ENCODE peak calls at places on chromosomes 4 and X, in six cellular contexts. O, D, T, H, R and E are unnamed samples.

GRCh38 chr4:148514041-148514440 is 71.8 kb upstream of the NR3C2 start:
- DNase-seq in O (no peak), D (no peak), T (no peak), H (peak), R (peak), E (no peak)

GRCh38 chrX:91435465-91435864 is 826 bp downstream of the PABPC5 start:
- DNase-seq in O (no peak), D (no peak), T (no peak), H (no peak), R (no peak), E (no peak)

GRCh38 chrX:38664285-38664684 is 102.9 kb downstream of the TSPAN7 start:
- DNase-seq in O (no peak), D (no peak), T (no peak), H (peak), R (peak), E (no peak)

GRCh38 chr4:100286601-100287000 is 96.3 kb upstream of the DDIT4L start:
- DNase-seq in O (no peak), D (no peak), T (no peak), H (no peak), R (no peak), E (no peak)

GRCh38 chr4:48237996-48238645 is 31.5 kb downstream of the TEC start:
- DNase-seq in O (no peak), D (no peak), T (no peak), H (peak), R (peak), E (no peak)

GRCh38 chr4:19806865-19807264 is 444.8 kb upstream of the SLIT2 start:
- DNase-seq in O (no peak), D (no peak), T (no peak), H (peak), R (no peak), E (no peak)

GRCh38 chr4:61437923-61438322 is 237.8 kb downstream of the ADGRL3 start:
- DNase-seq in O (no peak), D (no peak), T (no peak), H (no peak), R (no peak), E (no peak)

GRCh38 chrX:64204252-64204651 is 1.3 kb downstream of the AMER1 start:
- DNase-seq in O (peak), D (no peak), T (peak), H (peak), R (no peak), E (peak)

GRCh38 chr4:151692443-151692782 is 68.4 kb downstream of the GATB start:
- DNase-seq in O (no peak), D (no peak), T (no peak), H (no peak), R (no peak), E (peak)

GRCh38 chr4:44493924-44494323 is 45.3 kb upstream of the KCTD8 start:
- DNase-seq in O (no peak), D (no peak), T (no peak), H (no peak), R (peak), E (no peak)

GRCh38 chrX:37813570-37813969 is 33.7 kb downstream of the CYBB start:
- DNase-seq in O (no peak), D (no peak), T (no peak), H (no peak), R (no peak), E (no peak)

GRCh38 chrX:22124098-22124497 is 92.0 kb downstream of the PHEX start:
- DNase-seq in O (no peak), D (no peak), T (no peak), H (no peak), R (no peak), E (no peak)

GRCh38 chrX:2701600-2701999 is 10.5 kb downstream of the CD99 start:
- DNase-seq in O (peak), D (no peak), T (peak), H (no peak), R (no peak), E (no peak)

GRCh38 chrX:13430136-13430827 is 110.4 kb upstream of the ATXN3L start:
- DNase-seq in O (no peak), D (no peak), T (no peak), H (peak), R (no peak), E (no peak)

GRCh38 chr4:175419120-175419774 is 392.8 kb downstream of the GPM6A start:
- DNase-seq in O (no peak), D (no peak), T (no peak), H (peak), R (no peak), E (no peak)

GRCh38 chr4:92104506-92104905 is 199.3 kb upstream of the GRID2 start:
- DNase-seq in O (no peak), D (no peak), T (no peak), H (no peak), R (no peak), E (no peak)

GRCh38 chrX:108397627-108398392 is 40.4 kb downstream of the COL4A6 start:
- DNase-seq in O (no peak), D (no peak), T (no peak), H (peak), R (peak), E (no peak)

GRCh38 chr4:159608434-159608833 is 505.6 kb downstream of the RAPGEF2 start:
- DNase-seq in O (no peak), D (no peak), T (no peak), H (no peak), R (no peak), E (no peak)

GRCh38 chr4:15515106-15515505 is 45.4 kb downstream of the CC2D2A start:
- DNase-seq in O (no peak), D (no peak), T (no peak), H (peak), R (peak), E (no peak)

GRCh38 chr4:3868146-3868840 is 102.1 kb downstream of the ADRA2C start:
- DNase-seq in O (no peak), D (peak), T (peak), H (peak), R (no peak), E (no peak)

GRCh38 chrX:102659790-102660757 is 8.8 kb downstream of the GPRASP1 start:
- DNase-seq in O (peak), D (peak), T (peak), H (peak), R (peak), E (peak)

DNA sequence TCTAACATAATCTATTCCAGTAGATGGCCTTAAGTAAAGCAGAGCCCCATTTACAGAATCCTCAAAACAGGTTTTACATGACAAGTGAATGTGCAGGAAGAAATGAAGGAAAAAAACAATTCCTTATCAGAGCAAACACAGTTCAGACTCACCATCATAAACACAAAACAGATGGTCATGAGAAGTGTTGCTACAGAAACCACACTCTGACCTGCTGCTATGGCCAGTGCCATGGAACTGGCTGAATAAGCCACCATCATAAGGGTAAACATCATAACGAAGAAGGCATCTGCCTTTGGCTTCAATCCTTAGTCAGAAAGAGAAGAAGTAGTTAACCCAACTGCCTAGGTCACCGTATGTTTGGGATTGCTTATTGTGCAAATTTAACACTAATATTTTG is 61.1 kb downstream of the ABCG2 start:
- DNase-seq in O (no peak), D (no peak), T (no peak), H (peak), R (peak), E (no peak)
- H3K27ac ChIP-seq in O (no peak), D (no peak), T (no peak), H (no peak), R (no peak), E (no peak)

DNA sequence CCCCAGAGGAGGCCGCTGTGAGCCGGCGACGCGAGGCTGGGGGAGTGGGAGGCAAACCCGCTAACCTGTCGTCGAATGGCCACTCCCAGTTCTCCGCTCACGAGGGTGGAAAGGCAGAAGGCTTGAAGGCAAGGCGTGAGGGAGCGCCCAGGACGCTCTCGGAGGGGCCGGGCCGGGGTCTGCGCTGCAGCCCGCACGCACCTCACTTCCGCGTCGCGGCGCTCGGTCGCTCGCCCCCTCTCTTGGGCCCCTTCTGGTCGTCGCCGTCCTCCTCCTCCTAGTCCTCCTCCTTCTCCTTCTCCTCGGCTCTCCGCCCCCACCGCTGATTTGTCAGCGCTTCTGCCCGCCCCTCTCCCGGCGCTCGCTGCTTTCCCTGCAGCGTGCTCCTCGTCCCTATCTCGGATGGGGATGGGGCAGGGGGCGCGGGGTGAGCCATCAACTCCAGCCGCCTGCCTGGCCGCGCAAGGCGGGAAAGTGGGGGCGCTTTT is at the start of gene SNCA:
- DNase-seq in O (peak), D (peak), T (peak), H (peak), R (peak), E (peak)
- TF ChIP-seq POLR2A in O (no peak), D (no peak), T (no peak), H (no peak), R (peak), E (no peak)

GRCh38 chrX:153922932-153923857 is 2.9 kb downstream of the ARHGAP4 start:
- DNase-seq in O (peak), D (no peak), T (peak), H (peak), R (peak), E (peak)

GRCh38 chrX:153925387-153925738 is 701 bp downstream of the ARHGAP4 start:
- DNase-seq in O (no peak), D (no peak), T (no peak), H (no peak), R (no peak), E (no peak)

GRCh38 chrX:153922286-153922573 is 3.8 kb downstream of the ARHGAP4 start:
- DNase-seq in O (no peak), D (no peak), T (no peak), H (no peak), R (no peak), E (no peak)

GRCh38 chrX:153925739-153926593 is at the start of gene ARHGAP4:
- DNase-seq in O (no peak), D (no peak), T (peak), H (no peak), R (no peak), E (no peak)

DNA sequence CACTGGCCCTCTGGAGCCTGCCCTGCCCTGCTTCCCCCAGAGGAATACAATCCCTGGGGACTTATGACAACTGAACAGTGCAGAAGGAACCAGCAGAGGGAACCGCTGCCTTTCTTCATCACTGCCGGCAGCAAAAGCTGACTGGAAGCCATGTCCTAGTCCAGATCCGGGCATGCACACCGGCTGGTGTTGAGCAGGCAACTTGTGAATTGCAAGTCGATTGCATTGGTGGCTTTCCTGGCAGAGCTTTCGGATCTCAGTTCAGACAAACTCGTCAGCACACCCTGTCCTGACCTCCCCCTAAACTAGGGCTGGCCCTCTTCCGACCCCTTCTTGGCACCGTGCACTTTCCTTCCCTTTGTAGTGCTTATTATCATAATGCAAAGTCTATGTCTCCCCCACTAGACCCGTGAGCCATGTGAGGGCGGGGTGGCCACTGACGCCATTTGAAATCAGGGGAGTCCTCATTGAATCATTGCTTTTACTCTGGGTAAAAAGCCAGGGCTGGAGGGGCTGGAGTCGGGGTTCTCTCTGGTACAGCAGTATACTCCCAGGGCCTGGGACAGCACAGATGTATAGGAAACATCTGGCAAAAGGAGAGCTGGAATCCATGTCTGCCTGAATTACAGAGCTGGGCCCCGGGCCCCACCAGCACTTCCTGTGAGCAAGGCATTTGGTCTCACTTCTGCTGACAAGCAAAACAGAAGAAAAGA is 1.8 kb downstream of the ARHGAP4 start:
- DNase-seq in O (no peak), D (no peak), T (peak), H (peak), R (peak), E (peak)
- H3K27ac ChIP-seq in O (peak), D (no peak), T (peak), H (no peak), R (no peak), E (no peak)

GRCh38 chr4:7045553-7045952 is 2.4 kb downstream of the TADA2B start:
- DNase-seq in O (no peak), D (no peak), T (no peak), H (no peak), R (no peak), E (no peak)

GRCh38 chr4:7042697-7043464 is at the start of gene TADA2B:
- DNase-seq in O (peak), D (peak), T (peak), H (peak), R (peak), E (peak)

GRCh38 chr4:7041851-7042696 is 1.1 kb upstream of the TADA2B start:
- DNase-seq in O (peak), D (peak), T (peak), H (peak), R (no peak), E (peak)

GRCh38 chr4:7044415-7044930 is 1.3 kb downstream of the TADA2B start:
- DNase-seq in O (no peak), D (no peak), T (no peak), H (no peak), R (no peak), E (no peak)

DNA sequence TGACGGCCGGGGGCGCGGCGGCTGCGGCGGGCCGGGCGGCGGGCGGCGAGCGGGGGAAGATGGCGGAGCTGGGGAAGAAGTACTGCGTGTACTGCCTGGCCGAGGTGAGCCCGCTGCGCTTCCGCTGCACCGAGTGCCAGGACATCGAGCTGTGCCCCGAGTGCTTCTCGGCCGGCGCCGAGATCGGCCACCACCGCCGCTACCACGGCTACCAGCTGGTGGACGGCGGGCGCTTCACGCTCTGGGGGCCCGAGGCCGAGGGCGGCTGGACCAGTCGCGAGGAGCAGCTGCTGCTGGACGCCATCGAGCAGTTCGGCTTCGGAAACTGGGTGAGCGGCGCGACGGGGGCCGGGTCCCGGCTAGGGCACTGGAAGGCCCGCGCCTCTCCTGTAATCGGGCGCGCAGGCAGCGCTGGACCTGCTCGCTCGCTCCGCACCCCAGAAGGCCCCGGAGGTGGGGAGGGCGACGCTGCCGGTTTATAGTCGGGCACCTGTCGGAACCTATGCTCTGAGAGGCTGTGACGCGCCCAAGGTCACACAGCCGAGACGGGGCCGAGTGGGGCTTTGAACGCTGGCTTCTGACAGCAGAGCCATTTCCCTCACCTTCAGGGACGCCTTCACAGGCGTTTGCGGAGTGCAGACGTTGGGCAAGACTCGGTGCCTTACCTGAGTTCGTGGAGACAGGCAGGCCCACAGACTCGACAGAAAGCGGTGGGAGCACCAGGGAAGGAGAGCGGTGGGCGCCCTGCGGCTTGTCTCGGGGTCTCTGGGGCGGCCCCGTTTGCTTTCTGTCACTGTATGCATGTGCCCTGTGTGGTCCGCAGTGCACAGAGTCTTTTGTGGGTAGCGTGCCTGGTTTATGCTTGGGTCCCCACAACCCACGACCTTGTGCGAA is 596 bp downstream of the TADA2B start:
- DNase-seq in O (peak), D (peak), T (peak), H (peak), R (peak), E (peak)
- TF ChIP-seq POLR2A in O (no peak), D (no peak), T (no peak), H (no peak), R (no peak), E (no peak)